ENCODE peak calls at places on chromosomes 7 and 10, in nine cellular contexts. One of them, this sample, is unnamed.

GRCh38 chr10:11192304-11193018 is 174.8 kb downstream of the CELF2 start:
- DNase-seq in PC-9: no peak
- DNase-seq in pancreas: no peak
- DNase-seq in naive B cell: no peak
- DNase-seq in RPMI7951: no peak
- DNase-seq in effector CD4-positive, alpha-beta T cell: no peak
- DNase-seq in LHCN-M2: peak
- DNase-seq in amniotic stem cell: no peak
- DNase-seq in activated effector memory CD4-positive, alpha-beta T cell treated with anti-CD3 and anti-CD28 coated beads, Interleukin-2, amount 50 U/mL, for 16 hours: no peak
- DNase-seq in this sample: no peak

GRCh38 chr7:115352375-115352774 is 430.5 kb downstream of the MDFIC start:
- DNase-seq in effector CD4-positive, alpha-beta T cell: no peak
- DNase-seq in PC-9: no peak
- DNase-seq in naive B cell: no peak
- DNase-seq in activated effector memory CD4-positive, alpha-beta T cell treated with anti-CD3 and anti-CD28 coated beads, Interleukin-2, amount 50 U/mL, for 16 hours: no peak
- DNase-seq in pancreas: no peak
- DNase-seq in LHCN-M2: peak
- DNase-seq in amniotic stem cell: peak
- DNase-seq in RPMI7951: peak
- DNase-seq in this sample: no peak

GRCh38 chr10:127840884-127841283 is 51.9 kb downstream of the CLRN3 start:
- DNase-seq in pancreas: no peak
- DNase-seq in LHCN-M2: no peak
- DNase-seq in effector CD4-positive, alpha-beta T cell: no peak
- DNase-seq in RPMI7951: no peak
- DNase-seq in naive B cell: no peak
- DNase-seq in amniotic stem cell: no peak
- DNase-seq in PC-9: no peak
- DNase-seq in activated effector memory CD4-positive, alpha-beta T cell treated with anti-CD3 and anti-CD28 coated beads, Interleukin-2, amount 50 U/mL, for 16 hours: no peak
- DNase-seq in this sample: no peak

GRCh38 chr10:101749033-101749432 is 26.9 kb downstream of the FGF8 start:
- DNase-seq in RPMI7951: no peak
- DNase-seq in amniotic stem cell: no peak
- DNase-seq in effector CD4-positive, alpha-beta T cell: no peak
- DNase-seq in LHCN-M2: no peak
- DNase-seq in pancreas: no peak
- DNase-seq in PC-9: no peak
- DNase-seq in naive B cell: no peak
- DNase-seq in activated effector memory CD4-positive, alpha-beta T cell treated with anti-CD3 and anti-CD28 coated beads, Interleukin-2, amount 50 U/mL, for 16 hours: no peak
- DNase-seq in this sample: no peak

GRCh38 chr7:101739757-101740398 is 77.5 kb upstream of the CUX1 start:
- DNase-seq in amniotic stem cell: no peak
- DNase-seq in LHCN-M2: no peak
- DNase-seq in effector CD4-positive, alpha-beta T cell: no peak
- DNase-seq in PC-9: peak
- DNase-seq in pancreas: peak
- DNase-seq in activated effector memory CD4-positive, alpha-beta T cell treated with anti-CD3 and anti-CD28 coated beads, Interleukin-2, amount 50 U/mL, for 16 hours: no peak
- DNase-seq in naive B cell: no peak
- DNase-seq in RPMI7951: no peak
- DNase-seq in this sample: no peak

GRCh38 chr7:98133181-98133580 is 26.5 kb downstream of the LMTK2 start:
- DNase-seq in PC-9: peak
- DNase-seq in effector CD4-positive, alpha-beta T cell: no peak
- DNase-seq in naive B cell: peak
- DNase-seq in activated effector memory CD4-positive, alpha-beta T cell treated with anti-CD3 and anti-CD28 coated beads, Interleukin-2, amount 50 U/mL, for 16 hours: no peak
- DNase-seq in RPMI7951: peak
- DNase-seq in pancreas: no peak
- DNase-seq in amniotic stem cell: no peak
- DNase-seq in LHCN-M2: peak
- DNase-seq in this sample: no peak

GRCh38 chr10:47176903-47177860 is 122.8 kb upstream of the GDF10 start:
- DNase-seq in amniotic stem cell: peak
- DNase-seq in pancreas: no peak
- DNase-seq in naive B cell: no peak
- DNase-seq in LHCN-M2: no peak
- DNase-seq in activated effector memory CD4-positive, alpha-beta T cell treated with anti-CD3 and anti-CD28 coated beads, Interleukin-2, amount 50 U/mL, for 16 hours: no peak
- DNase-seq in RPMI7951: no peak
- DNase-seq in effector CD4-positive, alpha-beta T cell: no peak
- DNase-seq in PC-9: no peak
- DNase-seq in this sample: no peak

GRCh38 chr10:101140084-101140949 is 9.2 kb downstream of the TLX1 start:
- DNase-seq in PC-9: no peak
- DNase-seq in amniotic stem cell: no peak
- DNase-seq in activated effector memory CD4-positive, alpha-beta T cell treated with anti-CD3 and anti-CD28 coated beads, Interleukin-2, amount 50 U/mL, for 16 hours: no peak
- DNase-seq in RPMI7951: no peak
- DNase-seq in effector CD4-positive, alpha-beta T cell: no peak
- DNase-seq in LHCN-M2: no peak
- DNase-seq in naive B cell: no peak
- DNase-seq in pancreas: no peak
- DNase-seq in this sample: no peak

GRCh38 chr10:125064681-125065492 is 95.5 kb downstream of the CTBP2 start:
- DNase-seq in pancreas: no peak
- DNase-seq in amniotic stem cell: no peak
- DNase-seq in activated effector memory CD4-positive, alpha-beta T cell treated with anti-CD3 and anti-CD28 coated beads, Interleukin-2, amount 50 U/mL, for 16 hours: no peak
- DNase-seq in LHCN-M2: peak
- DNase-seq in RPMI7951: peak
- DNase-seq in PC-9: peak
- DNase-seq in naive B cell: peak
- DNase-seq in effector CD4-positive, alpha-beta T cell: no peak
- DNase-seq in this sample: no peak

GRCh38 chr10:115483294-115483693 is 390.1 kb downstream of the ATRNL1 start:
- DNase-seq in activated effector memory CD4-positive, alpha-beta T cell treated with anti-CD3 and anti-CD28 coated beads, Interleukin-2, amount 50 U/mL, for 16 hours: no peak
- DNase-seq in LHCN-M2: no peak
- DNase-seq in naive B cell: no peak
- DNase-seq in RPMI7951: no peak
- DNase-seq in effector CD4-positive, alpha-beta T cell: no peak
- DNase-seq in amniotic stem cell: no peak
- DNase-seq in PC-9: no peak
- DNase-seq in pancreas: no peak
- DNase-seq in this sample: no peak

GRCh38 chr10:49313501-49314070 is 14.6 kb downstream of the C10orf71 start:
- DNase-seq in LHCN-M2: no peak
- DNase-seq in pancreas: no peak
- DNase-seq in RPMI7951: no peak
- DNase-seq in activated effector memory CD4-positive, alpha-beta T cell treated with anti-CD3 and anti-CD28 coated beads, Interleukin-2, amount 50 U/mL, for 16 hours: no peak
- DNase-seq in amniotic stem cell: no peak
- DNase-seq in PC-9: no peak
- DNase-seq in effector CD4-positive, alpha-beta T cell: no peak
- DNase-seq in naive B cell: no peak
- DNase-seq in this sample: no peak

GRCh38 chr7:76191783-76192240 is 9.9 kb upstream of the SRRM3 start:
- DNase-seq in activated effector memory CD4-positive, alpha-beta T cell treated with anti-CD3 and anti-CD28 coated beads, Interleukin-2, amount 50 U/mL, for 16 hours: no peak
- DNase-seq in pancreas: no peak
- DNase-seq in PC-9: peak
- DNase-seq in RPMI7951: peak
- DNase-seq in naive B cell: no peak
- DNase-seq in amniotic stem cell: no peak
- DNase-seq in effector CD4-positive, alpha-beta T cell: no peak
- DNase-seq in LHCN-M2: peak
- DNase-seq in this sample: peak

GRCh38 chr7:16918288-16918895 is 36.6 kb upstream of the AGR3 start:
- DNase-seq in LHCN-M2: peak
- DNase-seq in naive B cell: peak
- DNase-seq in amniotic stem cell: peak
- DNase-seq in pancreas: no peak
- DNase-seq in activated effector memory CD4-positive, alpha-beta T cell treated with anti-CD3 and anti-CD28 coated beads, Interleukin-2, amount 50 U/mL, for 16 hours: no peak
- DNase-seq in PC-9: no peak
- DNase-seq in effector CD4-positive, alpha-beta T cell: peak
- DNase-seq in RPMI7951: peak
- DNase-seq in this sample: peak

GRCh38 chr7:20241491-20242261 is 24.5 kb upstream of the MACC1 start:
- DNase-seq in PC-9: peak
- DNase-seq in amniotic stem cell: peak
- DNase-seq in LHCN-M2: peak
- DNase-seq in naive B cell: no peak
- DNase-seq in pancreas: no peak
- DNase-seq in RPMI7951: peak
- DNase-seq in effector CD4-positive, alpha-beta T cell: no peak
- DNase-seq in activated effector memory CD4-positive, alpha-beta T cell treated with anti-CD3 and anti-CD28 coated beads, Interleukin-2, amount 50 U/mL, for 16 hours: no peak
- DNase-seq in this sample: no peak

GRCh38 chr7:141071855-141072547 is 1.9 kb upstream of the TMEM178B start:
- DNase-seq in LHCN-M2: no peak
- DNase-seq in amniotic stem cell: no peak
- DNase-seq in activated effector memory CD4-positive, alpha-beta T cell treated with anti-CD3 and anti-CD28 coated beads, Interleukin-2, amount 50 U/mL, for 16 hours: no peak
- DNase-seq in naive B cell: no peak
- DNase-seq in PC-9: no peak
- DNase-seq in RPMI7951: peak
- DNase-seq in pancreas: no peak
- DNase-seq in effector CD4-positive, alpha-beta T cell: no peak
- DNase-seq in this sample: peak

GRCh38 chr10:15223174-15223573 is 54.7 kb upstream of the NMT2 start:
- DNase-seq in RPMI7951: peak
- DNase-seq in PC-9: no peak
- DNase-seq in amniotic stem cell: no peak
- DNase-seq in activated effector memory CD4-positive, alpha-beta T cell treated with anti-CD3 and anti-CD28 coated beads, Interleukin-2, amount 50 U/mL, for 16 hours: no peak
- DNase-seq in naive B cell: no peak
- DNase-seq in effector CD4-positive, alpha-beta T cell: no peak
- DNase-seq in LHCN-M2: no peak
- DNase-seq in pancreas: no peak
- DNase-seq in this sample: no peak

GRCh38 chr10:98331888-98332287 is 63.9 kb upstream of the LOXL4 start:
- DNase-seq in pancreas: no peak
- DNase-seq in LHCN-M2: no peak
- DNase-seq in naive B cell: no peak
- DNase-seq in RPMI7951: no peak
- DNase-seq in activated effector memory CD4-positive, alpha-beta T cell treated with anti-CD3 and anti-CD28 coated beads, Interleukin-2, amount 50 U/mL, for 16 hours: no peak
- DNase-seq in amniotic stem cell: no peak
- DNase-seq in effector CD4-positive, alpha-beta T cell: no peak
- DNase-seq in PC-9: no peak
- DNase-seq in this sample: no peak

GRCh38 chr10:30687698-30688213 is 58.2 kb upstream of the LYZL2 start:
- DNase-seq in amniotic stem cell: peak
- DNase-seq in PC-9: peak
- DNase-seq in RPMI7951: peak
- DNase-seq in naive B cell: peak
- DNase-seq in LHCN-M2: peak
- DNase-seq in effector CD4-positive, alpha-beta T cell: peak
- DNase-seq in activated effector memory CD4-positive, alpha-beta T cell treated with anti-CD3 and anti-CD28 coated beads, Interleukin-2, amount 50 U/mL, for 16 hours: peak
- DNase-seq in pancreas: peak
- DNase-seq in this sample: peak

GRCh38 chr10:11602357-11602756 is 9.1 kb downstream of the USP6NL start:
- DNase-seq in amniotic stem cell: no peak
- DNase-seq in activated effector memory CD4-positive, alpha-beta T cell treated with anti-CD3 and anti-CD28 coated beads, Interleukin-2, amount 50 U/mL, for 16 hours: no peak
- DNase-seq in naive B cell: no peak
- DNase-seq in effector CD4-positive, alpha-beta T cell: no peak
- DNase-seq in pancreas: no peak
- DNase-seq in RPMI7951: no peak
- DNase-seq in LHCN-M2: no peak
- DNase-seq in PC-9: no peak
- DNase-seq in this sample: no peak

GRCh38 chr10:79090134-79090803 is 21.5 kb downstream of the ZMIZ1 start:
- DNase-seq in PC-9: peak
- DNase-seq in naive B cell: no peak
- DNase-seq in amniotic stem cell: no peak
- DNase-seq in pancreas: no peak
- DNase-seq in effector CD4-positive, alpha-beta T cell: no peak
- DNase-seq in LHCN-M2: no peak
- DNase-seq in activated effector memory CD4-positive, alpha-beta T cell treated with anti-CD3 and anti-CD28 coated beads, Interleukin-2, amount 50 U/mL, for 16 hours: no peak
- DNase-seq in RPMI7951: peak
- DNase-seq in this sample: no peak

GRCh38 chr10:124267911-124268549 is 150.7 kb downstream of the OAT start:
- DNase-seq in pancreas: no peak
- DNase-seq in activated effector memory CD4-positive, alpha-beta T cell treated with anti-CD3 and anti-CD28 coated beads, Interleukin-2, amount 50 U/mL, for 16 hours: no peak
- DNase-seq in effector CD4-positive, alpha-beta T cell: no peak
- DNase-seq in RPMI7951: no peak
- DNase-seq in amniotic stem cell: no peak
- DNase-seq in LHCN-M2: no peak
- DNase-seq in PC-9: no peak
- DNase-seq in naive B cell: no peak
- DNase-seq in this sample: no peak

GRCh38 chr10:91799580-91799975 is 1.4 kb downstream of the TNKS2 start:
- DNase-seq in naive B cell: no peak
- DNase-seq in amniotic stem cell: peak
- DNase-seq in PC-9: no peak
- DNase-seq in pancreas: no peak
- DNase-seq in activated effector memory CD4-positive, alpha-beta T cell treated with anti-CD3 and anti-CD28 coated beads, Interleukin-2, amount 50 U/mL, for 16 hours: no peak
- DNase-seq in LHCN-M2: no peak
- DNase-seq in RPMI7951: no peak
- DNase-seq in effector CD4-positive, alpha-beta T cell: no peak
- DNase-seq in this sample: no peak

GRCh38 chr10:96651998-96652431 is 65.2 kb upstream of the TM9SF3 start:
- DNase-seq in amniotic stem cell: no peak
- DNase-seq in RPMI7951: no peak
- DNase-seq in naive B cell: peak
- DNase-seq in effector CD4-positive, alpha-beta T cell: no peak
- DNase-seq in LHCN-M2: no peak
- DNase-seq in PC-9: no peak
- DNase-seq in pancreas: no peak
- DNase-seq in activated effector memory CD4-positive, alpha-beta T cell treated with anti-CD3 and anti-CD28 coated beads, Interleukin-2, amount 50 U/mL, for 16 hours: no peak
- DNase-seq in this sample: peak

GRCh38 chr7:84700563-84701370 is 486.1 kb downstream of the SEMA3D start:
- DNase-seq in effector CD4-positive, alpha-beta T cell: no peak
- DNase-seq in PC-9: no peak
- DNase-seq in LHCN-M2: peak
- DNase-seq in activated effector memory CD4-positive, alpha-beta T cell treated with anti-CD3 and anti-CD28 coated beads, Interleukin-2, amount 50 U/mL, for 16 hours: no peak
- DNase-seq in pancreas: no peak
- DNase-seq in RPMI7951: peak
- DNase-seq in naive B cell: no peak
- DNase-seq in amniotic stem cell: no peak
- DNase-seq in this sample: no peak

This sample was measured in foreskin melanocyte.